ENCODE peak calls at places on chromosomes 13 and 19, in four cellular contexts. One of them, this sample, is unnamed.

GRCh38 chr19:54218960-54219661 is 3.7 kb downstream of the LILRB3 start:
- DNase-seq in fibroblast of the aortic adventitia: no peak
- DNase-seq in colonic mucosa: no peak
- DNase-seq in kidney epithelial cell: no peak
- DNase-seq in this sample: no peak

GRCh38 chr19:41339936-41340335 is 13.8 kb downstream of the TGFB1 start:
- DNase-seq in fibroblast of the aortic adventitia: peak
- DNase-seq in colonic mucosa: no peak
- DNase-seq in kidney epithelial cell: no peak
- DNase-seq in this sample: no peak

GRCh38 chr13:51714663-51715168 is 89.2 kb downstream of the DHRS12 start:
- DNase-seq in fibroblast of the aortic adventitia: peak
- DNase-seq in kidney epithelial cell: no peak
- DNase-seq in colonic mucosa: no peak
- DNase-seq in this sample: no peak

GRCh38 chr19:33132425-33132824 is 511 bp downstream of the WDR88 start:
- DNase-seq in kidney epithelial cell: no peak
- DNase-seq in colonic mucosa: no peak
- DNase-seq in fibroblast of the aortic adventitia: no peak
- DNase-seq in this sample: no peak

GRCh38 chr19:883661-884211 is 9.3 kb downstream of the MED16 start:
- DNase-seq in kidney epithelial cell: no peak
- DNase-seq in colonic mucosa: no peak
- DNase-seq in fibroblast of the aortic adventitia: no peak
- DNase-seq in this sample: no peak

GRCh38 chr13:105735269-105735668 is 800.2 kb downstream of the EFNB2 start:
- DNase-seq in fibroblast of the aortic adventitia: no peak
- DNase-seq in kidney epithelial cell: no peak
- DNase-seq in colonic mucosa: no peak
- DNase-seq in this sample: no peak

GRCh38 chr13:27086599-27087265 is 84.9 kb downstream of the USP12 start:
- DNase-seq in fibroblast of the aortic adventitia: no peak
- DNase-seq in colonic mucosa: no peak
- DNase-seq in kidney epithelial cell: no peak
- DNase-seq in this sample: no peak

GRCh38 chr19:40139533-40140287 is 49.0 kb upstream of the ZNF780A start:
- DNase-seq in kidney epithelial cell: no peak
- DNase-seq in colonic mucosa: no peak
- DNase-seq in fibroblast of the aortic adventitia: peak
- DNase-seq in this sample: peak

GRCh38 chr19:23481043-23481442 is 85.8 kb upstream of the ZNF91 start:
- DNase-seq in colonic mucosa: no peak
- DNase-seq in fibroblast of the aortic adventitia: no peak
- DNase-seq in kidney epithelial cell: no peak
- DNase-seq in this sample: no peak

GRCh38 chr19:4405977-4406376 is 3.5 kb downstream of the CHAF1A start:
- DNase-seq in fibroblast of the aortic adventitia: no peak
- DNase-seq in kidney epithelial cell: no peak
- DNase-seq in colonic mucosa: no peak
- DNase-seq in this sample: no peak

GRCh38 chr13:51935326-51936171 is 73.8 kb downstream of the CCDC70 start:
- DNase-seq in colonic mucosa: peak
- DNase-seq in kidney epithelial cell: no peak
- DNase-seq in fibroblast of the aortic adventitia: no peak
- DNase-seq in this sample: no peak

GRCh38 chr19:12346896-12347295 is 13.5 kb upstream of the ZNF563 start:
- DNase-seq in kidney epithelial cell: no peak
- DNase-seq in fibroblast of the aortic adventitia: no peak
- DNase-seq in colonic mucosa: no peak
- DNase-seq in this sample: no peak

GRCh38 chr13:21676611-21677021 is 5.7 kb downstream of the FGF9 start:
- DNase-seq in fibroblast of the aortic adventitia: no peak
- DNase-seq in kidney epithelial cell: no peak
- DNase-seq in colonic mucosa: peak
- DNase-seq in this sample: no peak

GRCh38 chr13:102620512-102620911 is 23.7 kb downstream of the TPP2 start:
- DNase-seq in fibroblast of the aortic adventitia: no peak
- DNase-seq in colonic mucosa: no peak
- DNase-seq in kidney epithelial cell: no peak
- DNase-seq in this sample: no peak

GRCh38 chr13:34941835-34942731 is at the start of gene NBEA:
- DNase-seq in kidney epithelial cell: peak
- DNase-seq in fibroblast of the aortic adventitia: peak
- DNase-seq in colonic mucosa: peak
- DNase-seq in this sample: peak

GRCh38 chr13:30829145-30829544 is 76.9 kb upstream of the MEDAG start:
- DNase-seq in kidney epithelial cell: peak
- DNase-seq in fibroblast of the aortic adventitia: peak
- DNase-seq in colonic mucosa: no peak
- DNase-seq in this sample: no peak

GRCh38 chr19:44282846-44283245 is 22.0 kb downstream of the ZNF235 start:
- DNase-seq in colonic mucosa: no peak
- DNase-seq in fibroblast of the aortic adventitia: peak
- DNase-seq in kidney epithelial cell: no peak
- DNase-seq in this sample: no peak

GRCh38 chr13:63625869-63626268 is 2210.2 kb upstream of the PCDH20 start:
- DNase-seq in kidney epithelial cell: no peak
- DNase-seq in fibroblast of the aortic adventitia: no peak
- DNase-seq in colonic mucosa: no peak
- DNase-seq in this sample: no peak

GRCh38 chr19:34274284-34274826 is 20.0 kb downstream of the GARRE1 start:
- DNase-seq in colonic mucosa: no peak
- DNase-seq in fibroblast of the aortic adventitia: no peak
- DNase-seq in kidney epithelial cell: no peak
- DNase-seq in this sample: no peak

GRCh38 chr19:3343619-3344502 is 22.5 kb upstream of the NFIC start:
- DNase-seq in fibroblast of the aortic adventitia: peak
- DNase-seq in colonic mucosa: peak
- DNase-seq in kidney epithelial cell: no peak
- DNase-seq in this sample: peak

DNA sequence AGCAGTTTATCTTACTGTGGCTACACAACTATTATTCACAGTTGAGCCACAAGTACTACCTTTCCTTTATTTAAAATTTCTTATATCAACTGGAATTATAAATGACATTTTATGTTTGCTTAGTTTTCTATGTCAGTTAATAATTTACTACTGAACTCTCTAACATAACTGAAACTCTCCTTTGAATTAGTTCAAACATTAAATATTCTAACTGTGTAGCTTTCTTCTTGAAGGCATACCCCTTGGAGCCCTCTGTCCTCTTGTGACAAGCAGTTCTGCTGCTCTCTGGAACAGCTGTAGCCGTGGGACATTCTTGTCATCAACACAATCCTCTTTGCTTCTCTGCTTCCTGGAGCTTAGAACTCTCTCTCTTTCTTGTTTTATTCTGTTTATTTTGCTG is 244.8 kb downstream of the NHLRC3 start:
- DNase-seq in fibroblast of the aortic adventitia: no peak
- DNase-seq in colonic mucosa: no peak
- DNase-seq in kidney epithelial cell: no peak
- DNase-seq in this sample: no peak
- TF ChIP-seq CTCF in fibroblast of the aortic adventitia: no peak
- TF ChIP-seq CTCF in colonic mucosa: no peak
- TF ChIP-seq CTCF in kidney epithelial cell: no peak
- TF ChIP-seq CTCF in this sample: no peak

DNA sequence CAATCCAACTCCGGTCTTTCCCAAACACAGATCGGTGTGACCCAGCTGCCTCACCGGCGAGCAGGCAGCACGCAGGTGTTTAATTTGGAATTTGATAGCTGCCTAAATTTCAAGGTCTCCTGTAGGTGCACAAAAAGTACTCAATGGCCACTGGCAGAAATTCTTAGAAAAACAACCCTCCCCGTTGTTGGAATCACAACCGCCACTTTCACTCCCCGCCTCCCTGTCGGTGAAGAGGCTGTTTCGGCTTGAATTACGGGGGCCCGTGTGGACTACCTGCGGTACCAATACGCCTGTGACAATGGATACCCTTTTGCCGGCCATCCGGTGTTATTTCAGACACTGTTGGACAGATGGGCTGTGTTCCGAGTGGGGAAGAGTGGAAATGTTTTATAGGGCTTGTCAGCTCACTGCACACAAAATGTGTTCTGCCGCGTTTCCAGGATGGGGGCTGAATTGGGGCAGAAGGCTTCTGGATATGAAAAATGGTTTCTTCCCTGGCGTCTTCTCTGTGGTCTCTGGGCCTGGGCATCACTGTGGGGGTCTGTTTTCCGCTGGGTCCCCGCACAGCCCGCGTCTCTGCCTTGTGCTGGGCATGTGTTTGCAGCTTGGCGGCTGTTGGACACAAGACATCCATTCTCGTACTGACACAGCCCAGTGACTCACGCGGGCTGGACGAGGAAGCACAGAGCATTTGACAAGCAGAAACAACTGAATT is 45.4 kb downstream of the ZIC5 start:
- DNase-seq in kidney epithelial cell: peak
- DNase-seq in colonic mucosa: peak
- DNase-seq in fibroblast of the aortic adventitia: peak
- DNase-seq in this sample: no peak
- H3K4me3 ChIP-seq in kidney epithelial cell: peak
- H3K4me3 ChIP-seq in colonic mucosa: peak
- H3K4me3 ChIP-seq in fibroblast of the aortic adventitia: no peak
- H3K4me3 ChIP-seq in this sample: no peak

GRCh38 chr13:110869231-110869804 is 45.6 kb downstream of the ANKRD10 start:
- DNase-seq in fibroblast of the aortic adventitia: peak
- DNase-seq in colonic mucosa: no peak
- DNase-seq in kidney epithelial cell: no peak
- DNase-seq in this sample: no peak

GRCh38 chr13:110868631-110869165 is 46.2 kb downstream of the ANKRD10 start:
- DNase-seq in kidney epithelial cell: no peak
- DNase-seq in fibroblast of the aortic adventitia: no peak
- DNase-seq in colonic mucosa: no peak
- DNase-seq in this sample: no peak

GRCh38 chr13:110867380-110867779 is 47.5 kb downstream of the ANKRD10 start:
- DNase-seq in colonic mucosa: no peak
- DNase-seq in kidney epithelial cell: no peak
- DNase-seq in fibroblast of the aortic adventitia: no peak
- DNase-seq in this sample: no peak

GRCh38 chr13:110872034-110872767 is 42.7 kb downstream of the ANKRD10 start:
- DNase-seq in colonic mucosa: no peak
- DNase-seq in fibroblast of the aortic adventitia: no peak
- DNase-seq in kidney epithelial cell: no peak
- DNase-seq in this sample: no peak

DNA sequence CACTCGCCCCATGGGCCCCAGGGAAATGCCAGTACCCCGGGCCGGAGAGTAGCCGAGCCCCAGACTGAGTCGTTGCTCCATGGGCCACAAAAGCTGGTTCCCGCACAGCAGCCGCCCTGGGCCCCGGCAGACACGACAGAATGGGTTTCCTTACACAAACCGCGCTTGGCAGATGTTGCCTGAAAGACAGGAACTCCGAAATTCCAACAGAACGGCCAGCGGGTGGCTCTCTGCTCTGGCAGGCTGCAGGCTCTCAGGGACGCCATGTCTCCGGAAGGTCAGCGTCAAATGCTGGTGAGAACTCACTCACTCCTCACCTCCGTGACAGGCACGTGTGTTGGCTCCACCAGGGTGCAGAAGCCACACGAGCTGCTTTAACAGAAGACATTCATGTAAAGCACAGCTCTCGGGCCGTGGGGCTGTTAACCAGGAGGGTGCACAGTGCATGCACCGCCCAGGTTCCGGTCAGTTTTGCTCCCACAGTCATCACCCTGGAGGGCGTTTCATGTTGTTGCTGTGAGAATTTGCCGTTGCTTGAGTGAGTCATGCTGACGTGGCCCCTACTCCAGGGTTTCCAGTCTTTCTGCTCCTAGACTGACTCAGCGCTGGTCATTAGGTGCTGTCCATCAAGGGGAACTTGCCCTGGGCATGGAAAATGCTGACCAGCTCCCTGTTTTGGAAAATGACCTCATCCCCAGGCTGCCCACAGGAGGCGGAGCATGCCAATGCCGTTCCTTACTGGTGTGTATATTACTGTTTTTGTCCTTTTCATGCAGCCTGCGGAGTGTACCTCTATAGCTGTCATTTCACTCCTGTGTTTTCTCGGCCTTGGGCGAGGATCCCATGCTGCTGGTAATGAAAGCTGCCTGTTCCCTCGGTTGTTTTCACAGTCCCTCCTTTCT is 44.8 kb downstream of the ANKRD10 start:
- DNase-seq in kidney epithelial cell: peak
- DNase-seq in colonic mucosa: peak
- DNase-seq in fibroblast of the aortic adventitia: peak
- DNase-seq in this sample: peak
- TF ChIP-seq CTCF in kidney epithelial cell: no peak
- TF ChIP-seq CTCF in colonic mucosa: no peak
- TF ChIP-seq CTCF in fibroblast of the aortic adventitia: peak
- TF ChIP-seq CTCF in this sample: peak

DNA sequence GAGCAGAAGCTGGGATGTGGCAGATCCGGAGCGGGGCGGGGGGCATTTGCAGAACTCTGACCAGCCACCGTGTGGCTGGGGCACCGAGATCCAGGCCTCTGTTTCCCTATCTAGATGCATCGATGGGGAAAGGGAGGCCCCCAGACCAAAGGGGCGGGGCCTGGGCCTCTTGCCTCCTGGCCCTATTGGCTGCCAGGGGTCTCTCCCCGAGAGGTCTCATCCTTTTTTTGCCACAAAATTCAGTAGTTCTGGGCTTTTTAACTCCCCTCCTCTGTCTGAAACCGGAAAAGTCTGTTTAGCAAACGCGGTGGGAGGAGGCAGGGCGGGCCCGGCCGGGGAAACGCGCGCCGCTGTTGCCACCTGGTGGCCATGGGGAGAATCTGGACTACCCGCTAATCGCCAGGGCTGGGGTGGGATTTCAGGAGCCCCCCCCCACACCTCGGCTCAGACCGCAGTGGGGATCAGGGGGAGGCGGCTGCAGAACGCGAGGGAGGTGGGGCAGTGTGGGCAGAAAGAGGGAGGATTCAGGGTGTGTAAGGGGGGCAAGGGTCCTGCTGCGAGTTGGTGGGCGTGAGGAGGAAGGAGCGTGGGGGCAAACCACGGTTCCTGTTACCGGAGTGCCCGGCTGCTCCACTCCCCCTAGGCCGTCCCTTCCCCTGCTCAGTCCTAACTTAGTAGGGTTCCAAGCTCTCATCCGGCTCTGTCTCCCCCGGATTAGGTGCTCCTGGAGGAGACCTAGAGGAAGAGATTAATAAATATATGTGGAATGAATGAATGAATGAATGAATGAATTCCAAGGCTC is 28.3 kb downstream of the IL12RB1 start:
- DNase-seq in fibroblast of the aortic adventitia: peak
- DNase-seq in kidney epithelial cell: no peak
- DNase-seq in colonic mucosa: peak
- DNase-seq in this sample: peak
- H3K4me3 ChIP-seq in fibroblast of the aortic adventitia: peak
- H3K4me3 ChIP-seq in kidney epithelial cell: no peak
- H3K4me3 ChIP-seq in colonic mucosa: peak
- H3K4me3 ChIP-seq in this sample: peak

This sample was measured in AG09309.